ENCODE peak calls at places on chromosomes 12 and 14, in seven cellular contexts. One of them, this sample, is unnamed.

GRCh38 chr12:89355243-89356068 is 3.2 kb upstream of the DUSP6 start:
- DNase-seq in ureter: no peak
- DNase-seq in HEK293T: no peak
- DNase-seq in GM04504: no peak
- DNase-seq in epithelial cell of esophagus: no peak
- DNase-seq in psoas muscle: no peak
- DNase-seq in T-helper 2 cell: no peak
- DNase-seq in this sample: no peak

GRCh38 chr12:110597885-110598284 is 14.8 kb upstream of the PPTC7 start:
- DNase-seq in GM04504: no peak
- DNase-seq in T-helper 2 cell: no peak
- DNase-seq in HEK293T: no peak
- DNase-seq in psoas muscle: no peak
- DNase-seq in epithelial cell of esophagus: no peak
- DNase-seq in ureter: no peak
- DNase-seq in this sample: no peak

GRCh38 chr12:6074394-6074793 is 50.1 kb downstream of the VWF start:
- DNase-seq in psoas muscle: no peak
- DNase-seq in ureter: no peak
- DNase-seq in GM04504: no peak
- DNase-seq in epithelial cell of esophagus: no peak
- DNase-seq in HEK293T: no peak
- DNase-seq in T-helper 2 cell: no peak
- DNase-seq in this sample: no peak

GRCh38 chr12:32828120-32828519 is 68.5 kb downstream of the PKP2 start:
- DNase-seq in T-helper 2 cell: no peak
- DNase-seq in GM04504: no peak
- DNase-seq in psoas muscle: no peak
- DNase-seq in epithelial cell of esophagus: no peak
- DNase-seq in HEK293T: no peak
- DNase-seq in ureter: no peak
- DNase-seq in this sample: no peak

GRCh38 chr14:56205906-56206305 is 87.7 kb downstream of the PELI2 start:
- DNase-seq in T-helper 2 cell: no peak
- DNase-seq in HEK293T: no peak
- DNase-seq in GM04504: no peak
- DNase-seq in ureter: no peak
- DNase-seq in psoas muscle: no peak
- DNase-seq in epithelial cell of esophagus: peak
- DNase-seq in this sample: no peak

GRCh38 chr12:12788675-12789368 is 3.4 kb downstream of the APOLD1 start:
- DNase-seq in HEK293T: peak
- DNase-seq in epithelial cell of esophagus: peak
- DNase-seq in T-helper 2 cell: no peak
- DNase-seq in psoas muscle: peak
- DNase-seq in ureter: peak
- DNase-seq in GM04504: no peak
- DNase-seq in this sample: peak

GRCh38 chr12:90021729-90022249 is 313.2 kb upstream of the ATP2B1 start:
- DNase-seq in ureter: no peak
- DNase-seq in epithelial cell of esophagus: no peak
- DNase-seq in GM04504: no peak
- DNase-seq in HEK293T: no peak
- DNase-seq in T-helper 2 cell: no peak
- DNase-seq in psoas muscle: no peak
- DNase-seq in this sample: no peak

GRCh38 chr12:76866726-76867125 is 12.1 kb downstream of the CSRP2 start:
- DNase-seq in GM04504: peak
- DNase-seq in T-helper 2 cell: no peak
- DNase-seq in psoas muscle: no peak
- DNase-seq in ureter: no peak
- DNase-seq in HEK293T: no peak
- DNase-seq in epithelial cell of esophagus: no peak
- DNase-seq in this sample: no peak

GRCh38 chr14:32244404-32244803 is 41.3 kb upstream of the RNU6-8 start:
- DNase-seq in T-helper 2 cell: no peak
- DNase-seq in HEK293T: no peak
- DNase-seq in epithelial cell of esophagus: no peak
- DNase-seq in psoas muscle: no peak
- DNase-seq in GM04504: no peak
- DNase-seq in ureter: no peak
- DNase-seq in this sample: no peak

GRCh38 chr14:78358631-78359030 is 188.5 kb downstream of the NRXN3 start:
- DNase-seq in HEK293T: no peak
- DNase-seq in ureter: no peak
- DNase-seq in GM04504: no peak
- DNase-seq in T-helper 2 cell: no peak
- DNase-seq in psoas muscle: no peak
- DNase-seq in epithelial cell of esophagus: no peak
- DNase-seq in this sample: no peak

This sample was measured in right atrium auricular region.